ENCODE peak calls at places on chromosome 10, in nine cellular contexts. U is fibroblast of lung; C is tibial artery; I is pancreas; X is PC-9; Y is amygdala; V is H1; N is memory B cell; D is activated CD4-positive, alpha-beta T cell treated with anti-CD3 and anti-CD28 coated beads, Interleukin-2, amount 50 U/mL, for 24 hours. G is an unnamed sample.

GRCh38 chr10:97798958-97799565 is 27.3 kb upstream of the SFRP5 start:
- DNase-seq in U (no peak), C (no peak), I (no peak), X (no peak), Y (no peak), V (no peak), N (no peak), D (no peak), G (no peak)

GRCh38 chr10:3889961-3890522 is 105.0 kb upstream of the KLF6 start:
- DNase-seq in U (no peak), C (no peak), I (no peak), X (peak), Y (no peak), V (no peak), N (no peak), D (no peak), G (no peak)

GRCh38 chr10:38010150-38010903 is at the start of gene ZNF33A:
- DNase-seq in U (peak), C (peak), I (peak), X (peak), Y (peak), V (peak), N (peak), D (peak), G (peak)

GRCh38 chr10:110005716-110006115 is 2.1 kb upstream of the ADD3 start:
- DNase-seq in U (peak), C (peak), I (peak), X (no peak), Y (peak), V (no peak), N (no peak), D (no peak), G (no peak)

GRCh38 chr10:44724415-44725174 is 186.5 kb upstream of the TMEM72 start:
- DNase-seq in U (peak), C (no peak), I (no peak), X (no peak), Y (no peak), V (no peak), N (no peak), D (no peak), G (no peak)

GRCh38 chr10:63822496-63822895 is 301.3 kb downstream of the REEP3 start:
- DNase-seq in U (no peak), C (no peak), I (no peak), X (no peak), Y (no peak), V (no peak), N (no peak), D (no peak), G (no peak)

GRCh38 chr10:110431659-110432058 is 66.0 kb upstream of the DUSP5 start:
- DNase-seq in U (no peak), C (peak), I (no peak), X (no peak), Y (no peak), V (no peak), N (no peak), D (no peak), G (no peak)

GRCh38 chr10:21824409-21824808 is 179.1 kb downstream of the DNAJC1 start:
- DNase-seq in U (no peak), C (no peak), I (no peak), X (no peak), Y (no peak), V (no peak), N (no peak), D (no peak), G (no peak)

GRCh38 chr10:59585046-59585700 is 124.5 kb downstream of the SLC16A9 start:
- DNase-seq in U (peak), C (no peak), I (no peak), X (no peak), Y (peak), V (no peak), N (no peak), D (no peak), G (no peak)

GRCh38 chr10:79347226-79347893 is at the start of gene PPIF:
- DNase-seq in U (peak), C (peak), I (peak), X (peak), Y (peak), V (peak), N (peak), D (peak), G (peak)

GRCh38 chr10:114855776-114856543 is 34.4 kb downstream of the FHIP2A start:
- DNase-seq in U (peak), C (no peak), I (no peak), X (peak), Y (no peak), V (no peak), N (no peak), D (no peak), G (no peak)

GRCh38 chr10:23442936-23443335 is 4.1 kb downstream of the OTUD1 start:
- DNase-seq in U (peak), C (no peak), I (no peak), X (no peak), Y (no peak), V (no peak), N (no peak), D (no peak), G (no peak)

GRCh38 chr10:944034-944831 is 12.7 kb upstream of the LARP4B start:
- DNase-seq in U (peak), C (peak), I (no peak), X (peak), Y (peak), V (no peak), N (peak), D (no peak), G (no peak)

GRCh38 chr10:114042895-114043531 is 653 bp upstream of the ADRB1 start:
- DNase-seq in U (peak), C (no peak), I (peak), X (peak), Y (peak), V (peak), N (peak), D (no peak), G (peak)

GRCh38 chr10:110042181-110042580 is 34.4 kb downstream of the ADD3 start:
- DNase-seq in U (peak), C (no peak), I (no peak), X (no peak), Y (no peak), V (no peak), N (no peak), D (no peak), G (no peak)

GRCh38 chr10:3948843-3949242 is 163.8 kb upstream of the KLF6 start:
- DNase-seq in U (peak), C (no peak), I (no peak), X (no peak), Y (no peak), V (no peak), N (no peak), D (no peak), G (no peak)